ENCODE peak calls at places on chromosomes 4 and X, in seven cellular contexts. One of them, this sample, is unnamed.

GRCh38 chrX:150236304-150236703 is 126.8 kb upstream of the MAMLD1 start:
- DNase-seq in AG09309: no peak
- DNase-seq in colonic mucosa: peak
- DNase-seq in endothelial cell: no peak
- DNase-seq in lower lobe of right lung: no peak
- DNase-seq in breast epithelium: no peak
- DNase-seq in cardiac fibroblast: no peak
- DNase-seq in this sample: no peak

GRCh38 chr4:93759506-93759905 is 69.0 kb upstream of the ATOH1 start:
- DNase-seq in colonic mucosa: no peak
- DNase-seq in breast epithelium: no peak
- DNase-seq in lower lobe of right lung: no peak
- DNase-seq in endothelial cell: no peak
- DNase-seq in cardiac fibroblast: no peak
- DNase-seq in AG09309: no peak
- DNase-seq in this sample: no peak

GRCh38 chr4:48483006-48483776 is at the start of gene SLC10A4:
- DNase-seq in endothelial cell: peak
- DNase-seq in AG09309: no peak
- DNase-seq in lower lobe of right lung: peak
- DNase-seq in breast epithelium: no peak
- DNase-seq in cardiac fibroblast: no peak
- DNase-seq in colonic mucosa: no peak
- DNase-seq in this sample: no peak

GRCh38 chr4:153467154-153467896 is 1.2 kb downstream of the TMEM131L start:
- DNase-seq in breast epithelium: peak
- DNase-seq in lower lobe of right lung: peak
- DNase-seq in cardiac fibroblast: peak
- DNase-seq in endothelial cell: peak
- DNase-seq in AG09309: no peak
- DNase-seq in colonic mucosa: peak
- DNase-seq in this sample: no peak

GRCh38 chrX:135688137-135688536 is 25.3 kb upstream of the CT45A1 start:
- DNase-seq in endothelial cell: peak
- DNase-seq in colonic mucosa: no peak
- DNase-seq in AG09309: no peak
- DNase-seq in cardiac fibroblast: no peak
- DNase-seq in lower lobe of right lung: no peak
- DNase-seq in breast epithelium: no peak
- DNase-seq in this sample: no peak

GRCh38 chrX:150761176-150761818 is 68.1 kb downstream of the MTMR1 start:
- DNase-seq in lower lobe of right lung: no peak
- DNase-seq in endothelial cell: no peak
- DNase-seq in breast epithelium: no peak
- DNase-seq in AG09309: no peak
- DNase-seq in cardiac fibroblast: no peak
- DNase-seq in colonic mucosa: no peak
- DNase-seq in this sample: no peak

GRCh38 chr4:19748911-19749473 is 502.7 kb upstream of the SLIT2 start:
- DNase-seq in lower lobe of right lung: no peak
- DNase-seq in colonic mucosa: peak
- DNase-seq in cardiac fibroblast: no peak
- DNase-seq in endothelial cell: no peak
- DNase-seq in AG09309: peak
- DNase-seq in breast epithelium: no peak
- DNase-seq in this sample: no peak

GRCh38 chrX:123859409-123859827 is 435 bp upstream of the XIAP start:
- DNase-seq in lower lobe of right lung: no peak
- DNase-seq in endothelial cell: no peak
- DNase-seq in breast epithelium: no peak
- DNase-seq in AG09309: no peak
- DNase-seq in cardiac fibroblast: no peak
- DNase-seq in colonic mucosa: peak
- DNase-seq in this sample: no peak

GRCh38 chr4:94349193-94349592 is 6.6 kb upstream of the HPGDS start:
- DNase-seq in endothelial cell: no peak
- DNase-seq in lower lobe of right lung: no peak
- DNase-seq in colonic mucosa: no peak
- DNase-seq in AG09309: peak
- DNase-seq in breast epithelium: no peak
- DNase-seq in cardiac fibroblast: peak
- DNase-seq in this sample: no peak

GRCh38 chr4:89269267-89269666 is 38.3 kb downstream of the GPRIN3 start:
- DNase-seq in endothelial cell: no peak
- DNase-seq in cardiac fibroblast: no peak
- DNase-seq in colonic mucosa: no peak
- DNase-seq in lower lobe of right lung: no peak
- DNase-seq in AG09309: no peak
- DNase-seq in breast epithelium: no peak
- DNase-seq in this sample: no peak

GRCh38 chr4:89898304-89898716 is 3.7 kb downstream of the MMRN1 start:
- DNase-seq in lower lobe of right lung: no peak
- DNase-seq in breast epithelium: no peak
- DNase-seq in cardiac fibroblast: no peak
- DNase-seq in endothelial cell: no peak
- DNase-seq in colonic mucosa: no peak
- DNase-seq in AG09309: no peak
- DNase-seq in this sample: no peak

GRCh38 chr4:113783289-113783688 is 21.8 kb upstream of the CAMK2D start:
- DNase-seq in AG09309: no peak
- DNase-seq in lower lobe of right lung: no peak
- DNase-seq in colonic mucosa: no peak
- DNase-seq in endothelial cell: no peak
- DNase-seq in breast epithelium: no peak
- DNase-seq in cardiac fibroblast: no peak
- DNase-seq in this sample: no peak

GRCh38 chr4:31341601-31342375 is 621.6 kb downstream of the PCDH7 start:
- DNase-seq in endothelial cell: no peak
- DNase-seq in lower lobe of right lung: no peak
- DNase-seq in cardiac fibroblast: no peak
- DNase-seq in colonic mucosa: no peak
- DNase-seq in AG09309: no peak
- DNase-seq in breast epithelium: no peak
- DNase-seq in this sample: no peak

GRCh38 chr4:147479817-147480216 is 1.1 kb upstream of the EDNRA start:
- DNase-seq in colonic mucosa: no peak
- DNase-seq in AG09309: peak
- DNase-seq in lower lobe of right lung: no peak
- DNase-seq in breast epithelium: peak
- DNase-seq in endothelial cell: no peak
- DNase-seq in cardiac fibroblast: peak
- DNase-seq in this sample: no peak

GRCh38 chrX:80293354-80293753 is 126.9 kb upstream of the TENT5D start:
- DNase-seq in lower lobe of right lung: no peak
- DNase-seq in cardiac fibroblast: no peak
- DNase-seq in colonic mucosa: no peak
- DNase-seq in breast epithelium: no peak
- DNase-seq in endothelial cell: no peak
- DNase-seq in AG09309: no peak
- DNase-seq in this sample: no peak

GRCh38 chrX:11666180-11666579 is 460 bp upstream of the ARHGAP6 start:
- DNase-seq in cardiac fibroblast: no peak
- DNase-seq in lower lobe of right lung: no peak
- DNase-seq in endothelial cell: peak
- DNase-seq in AG09309: no peak
- DNase-seq in breast epithelium: no peak
- DNase-seq in colonic mucosa: no peak
- DNase-seq in this sample: no peak

GRCh38 chr4:53199356-53199755 is 166.5 kb downstream of the SCFD2 start:
- DNase-seq in cardiac fibroblast: peak
- DNase-seq in AG09309: no peak
- DNase-seq in endothelial cell: no peak
- DNase-seq in breast epithelium: no peak
- DNase-seq in colonic mucosa: no peak
- DNase-seq in lower lobe of right lung: no peak
- DNase-seq in this sample: no peak

GRCh38 chr4:174669278-174669677 is 147.0 kb upstream of the HPGD start:
- DNase-seq in endothelial cell: no peak
- DNase-seq in AG09309: peak
- DNase-seq in colonic mucosa: no peak
- DNase-seq in breast epithelium: no peak
- DNase-seq in cardiac fibroblast: peak
- DNase-seq in lower lobe of right lung: no peak
- DNase-seq in this sample: no peak

GRCh38 chr4:55543858-55544257 is 2.9 kb downstream of the CLOCK start:
- DNase-seq in colonic mucosa: no peak
- DNase-seq in cardiac fibroblast: peak
- DNase-seq in AG09309: no peak
- DNase-seq in lower lobe of right lung: no peak
- DNase-seq in breast epithelium: no peak
- DNase-seq in endothelial cell: no peak
- DNase-seq in this sample: no peak

GRCh38 chr4:159002950-159003349 is 99.9 kb upstream of the RAPGEF2 start:
- DNase-seq in AG09309: peak
- DNase-seq in cardiac fibroblast: peak
- DNase-seq in breast epithelium: no peak
- DNase-seq in lower lobe of right lung: no peak
- DNase-seq in endothelial cell: no peak
- DNase-seq in colonic mucosa: peak
- DNase-seq in this sample: no peak

GRCh38 chrX:22634081-22634480 is 361.4 kb downstream of the CBLL2 start:
- DNase-seq in breast epithelium: no peak
- DNase-seq in cardiac fibroblast: peak
- DNase-seq in colonic mucosa: no peak
- DNase-seq in endothelial cell: no peak
- DNase-seq in AG09309: peak
- DNase-seq in lower lobe of right lung: no peak
- DNase-seq in this sample: no peak

GRCh38 chr4:153789741-153790651 is 1.1 kb upstream of the SFRP2 start:
- DNase-seq in colonic mucosa: no peak
- DNase-seq in cardiac fibroblast: peak
- DNase-seq in AG09309: no peak
- DNase-seq in lower lobe of right lung: no peak
- DNase-seq in endothelial cell: peak
- DNase-seq in breast epithelium: no peak
- DNase-seq in this sample: no peak

GRCh38 chr4:151321586-151321985 is 3.8 kb downstream of the SH3D19 start:
- DNase-seq in endothelial cell: no peak
- DNase-seq in breast epithelium: no peak
- DNase-seq in cardiac fibroblast: no peak
- DNase-seq in colonic mucosa: no peak
- DNase-seq in lower lobe of right lung: no peak
- DNase-seq in AG09309: no peak
- DNase-seq in this sample: no peak

GRCh38 chrX:34918856-34919255 is 23.7 kb upstream of the FAM47B start:
- DNase-seq in lower lobe of right lung: no peak
- DNase-seq in endothelial cell: peak
- DNase-seq in colonic mucosa: no peak
- DNase-seq in AG09309: peak
- DNase-seq in breast epithelium: no peak
- DNase-seq in cardiac fibroblast: peak
- DNase-seq in this sample: no peak
- TF ChIP-seq CTCF in lower lobe of right lung: peak
- TF ChIP-seq CTCF in endothelial cell: peak
- TF ChIP-seq CTCF in colonic mucosa: no peak
- TF ChIP-seq CTCF in AG09309: peak
- TF ChIP-seq CTCF in breast epithelium: no peak
- TF ChIP-seq CTCF in cardiac fibroblast: peak
- TF ChIP-seq CTCF in this sample: no peak

DNA sequence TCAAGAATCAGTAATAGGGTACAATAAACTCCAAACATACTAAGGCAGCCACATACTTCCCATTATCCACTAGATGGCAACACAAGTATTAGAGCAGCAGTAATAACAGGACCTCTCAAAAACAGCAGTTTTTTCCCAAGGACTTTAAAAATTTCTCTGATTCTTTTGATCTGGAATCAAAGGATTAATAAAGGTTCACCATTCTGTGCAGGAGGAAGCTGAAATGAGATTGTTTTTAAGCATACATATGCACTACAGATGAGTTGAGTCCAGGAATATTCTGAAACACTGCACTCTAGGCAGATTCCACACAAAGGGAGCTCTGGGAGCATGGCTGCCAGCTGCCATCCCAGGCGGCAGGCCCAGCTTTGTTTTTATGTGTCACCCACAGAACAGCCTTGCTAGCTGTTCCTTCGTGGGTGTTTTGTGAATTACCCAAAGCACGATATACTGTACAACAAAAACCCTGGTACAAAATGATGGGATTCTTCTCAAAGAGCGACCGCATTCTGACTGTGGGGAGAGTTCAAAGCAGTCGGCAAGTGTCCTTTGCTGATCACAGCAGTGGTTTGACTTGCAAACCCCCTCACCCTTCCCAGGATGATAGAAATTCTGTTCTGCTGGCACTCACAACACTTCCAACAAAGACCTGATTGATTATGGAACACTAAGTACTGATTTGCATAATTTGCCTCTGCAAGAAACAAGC is 61.0 kb downstream of the STX18 start:
- DNase-seq in lower lobe of right lung: no peak
- DNase-seq in colonic mucosa: no peak
- DNase-seq in AG09309: no peak
- DNase-seq in endothelial cell: no peak
- DNase-seq in cardiac fibroblast: peak
- DNase-seq in breast epithelium: no peak
- DNase-seq in this sample: no peak
- TF ChIP-seq CTCF in lower lobe of right lung: peak
- TF ChIP-seq CTCF in colonic mucosa: peak
- TF ChIP-seq CTCF in AG09309: peak
- TF ChIP-seq CTCF in endothelial cell: no peak
- TF ChIP-seq CTCF in cardiac fibroblast: peak
- TF ChIP-seq CTCF in breast epithelium: no peak
- TF ChIP-seq CTCF in this sample: no peak

DNA sequence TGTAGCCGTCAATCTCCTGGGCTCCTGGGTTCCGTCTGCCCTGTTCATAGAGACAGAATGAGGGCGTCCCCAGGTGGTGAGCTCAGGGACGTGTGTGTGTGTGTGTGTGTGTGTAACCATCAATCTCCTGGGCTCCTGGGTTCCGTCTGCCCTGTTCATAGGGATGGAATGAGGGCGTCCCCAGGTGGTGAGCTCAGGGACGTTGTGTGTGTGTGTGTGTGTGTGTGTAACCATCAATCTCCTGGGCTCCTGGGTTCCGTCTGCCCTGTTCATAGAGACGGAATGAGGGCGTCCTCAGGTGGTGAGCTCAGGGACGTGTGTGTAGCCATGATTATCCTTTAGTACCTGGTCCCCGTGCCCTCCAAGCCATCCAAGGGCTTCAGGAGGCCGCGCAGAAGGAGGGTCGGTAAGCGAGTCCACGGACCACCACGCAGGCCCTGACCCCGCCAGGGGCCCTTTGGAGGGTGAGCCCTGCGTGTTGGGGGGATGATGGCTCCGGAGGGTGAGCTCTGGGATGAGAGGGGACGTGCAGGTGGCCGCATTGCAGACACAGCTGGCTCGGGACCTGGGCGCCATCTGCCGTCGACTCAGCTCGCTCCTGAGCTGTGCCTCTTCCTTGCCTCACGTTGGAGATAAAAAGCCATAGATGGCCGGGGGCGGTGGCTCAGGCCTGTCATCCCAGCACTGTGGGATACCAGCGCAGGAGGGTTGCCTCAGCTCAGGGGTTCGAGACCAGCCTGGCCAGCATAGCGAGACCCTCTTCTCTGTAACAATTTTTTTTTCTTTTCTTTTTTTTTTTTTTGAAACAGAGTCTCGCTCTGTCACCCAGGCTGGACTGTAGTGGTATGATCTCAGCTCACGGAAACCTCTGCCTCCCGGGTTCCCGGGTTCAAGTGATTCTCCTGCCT is 5.4 kb upstream of the GTPBP6 start:
- DNase-seq in AG09309: no peak
- DNase-seq in lower lobe of right lung: peak
- DNase-seq in breast epithelium: no peak
- DNase-seq in endothelial cell: no peak
- DNase-seq in cardiac fibroblast: peak
- DNase-seq in colonic mucosa: no peak
- DNase-seq in this sample: peak
- TF ChIP-seq CTCF in AG09309: peak
- TF ChIP-seq CTCF in lower lobe of right lung: no peak
- TF ChIP-seq CTCF in breast epithelium: no peak
- TF ChIP-seq CTCF in endothelial cell: no peak
- TF ChIP-seq CTCF in cardiac fibroblast: no peak
- TF ChIP-seq CTCF in colonic mucosa: no peak
- TF ChIP-seq CTCF in this sample: peak

GRCh38 chrX:119887721-119888425 is 7.8 kb upstream of the AKAP14 start:
- DNase-seq in AG09309: no peak
- DNase-seq in colonic mucosa: peak
- DNase-seq in breast epithelium: no peak
- DNase-seq in cardiac fibroblast: peak
- DNase-seq in endothelial cell: peak
- DNase-seq in lower lobe of right lung: peak
- DNase-seq in this sample: peak
- TF ChIP-seq CTCF in AG09309: peak
- TF ChIP-seq CTCF in colonic mucosa: peak
- TF ChIP-seq CTCF in breast epithelium: peak
- TF ChIP-seq CTCF in cardiac fibroblast: peak
- TF ChIP-seq CTCF in endothelial cell: peak
- TF ChIP-seq CTCF in lower lobe of right lung: peak
- TF ChIP-seq CTCF in this sample: peak